ENCODE peak calls at places on chromosomes 13 and 19, in six cellular contexts. S is uterus, K is BE2C, I is brain microvascular endothelial cell, E is mammary epithelial cell, A is body of pancreas. Z is an unnamed sample.

GRCh38 chr19:57583521-57584416 is at the start of gene ZIK1:
- DNase-seq in S (peak), K (peak), I (peak), E (peak), A (peak), Z (peak)

GRCh38 chr13:52738719-52739467 is 727 bp downstream of the CNMD start:
- DNase-seq in S (no peak), K (peak), I (no peak), E (no peak), A (peak), Z (peak)

GRCh38 chr19:19259741-19260140 is 13.4 kb downstream of the TM6SF2 start:
- DNase-seq in S (no peak), K (peak), I (peak), E (peak), A (no peak), Z (no peak)

GRCh38 chr19:48608798-48609263 is 2.3 kb downstream of the SPACA4 start:
- DNase-seq in S (no peak), K (peak), I (peak), E (no peak), A (no peak), Z (peak)

GRCh38 chr19:3687774-3688706 is 12.2 kb downstream of the PIP5K1C start:
- DNase-seq in S (peak), K (no peak), I (no peak), E (peak), A (peak), Z (no peak)

GRCh38 chr13:29125145-29125933 is 305.2 kb downstream of the MTUS2 start:
- DNase-seq in S (no peak), K (no peak), I (no peak), E (no peak), A (no peak), Z (no peak)

GRCh38 chr13:108218044-108218974 is at the start of gene ABHD13:
- DNase-seq in S (peak), K (peak), I (peak), E (peak), A (peak), Z (peak)

GRCh38 chr13:21075303-21076264 is 14.2 kb upstream of the LATS2 start:
- DNase-seq in S (no peak), K (no peak), I (no peak), E (no peak), A (peak), Z (peak)

GRCh38 chr13:109345433-109345941 is 440.9 kb downstream of the IRS2 start:
- DNase-seq in S (no peak), K (peak), I (peak), E (peak), A (no peak), Z (peak)

GRCh38 chr13:107854880-107855279 is 360.5 kb downstream of the LIG4 start:
- DNase-seq in S (no peak), K (no peak), I (no peak), E (no peak), A (no peak), Z (no peak)

GRCh38 chr19:17136026-17136425 is 60.4 kb downstream of the MYO9B start:
- DNase-seq in S (no peak), K (no peak), I (no peak), E (no peak), A (no peak), Z (no peak)

GRCh38 chr13:97003071-97003470 is 8.8 kb upstream of the OXGR1 start:
- DNase-seq in S (no peak), K (no peak), I (no peak), E (peak), A (no peak), Z (no peak)

GRCh38 chr19:41321600-41322270 is 11.8 kb downstream of the CCDC97 start:
- DNase-seq in S (peak), K (peak), I (peak), E (no peak), A (no peak), Z (peak)

GRCh38 chr13:37418490-37418889 is 180.1 kb downstream of the POSTN start:
- DNase-seq in S (no peak), K (no peak), I (no peak), E (no peak), A (no peak), Z (peak)

GRCh38 chr19:4455742-4456565 is 1.6 kb downstream of the UBXN6 start:
- DNase-seq in S (peak), K (peak), I (peak), E (peak), A (peak), Z (peak)

GRCh38 chr13:98371624-98372023 is 194.6 kb upstream of the RNF113B start:
- DNase-seq in S (no peak), K (no peak), I (no peak), E (no peak), A (no peak), Z (no peak)

GRCh38 chr19:5575553-5575952 is 7.8 kb upstream of the TINCR start:
- DNase-seq in S (no peak), K (no peak), I (no peak), E (no peak), A (no peak), Z (no peak)

GRCh38 chr13:105165449-105166125 is 1369.9 kb downstream of the EFNB2 start:
- DNase-seq in S (no peak), K (no peak), I (no peak), E (no peak), A (no peak), Z (no peak)

GRCh38 chr19:42088471-42089190 is 12.7 kb downstream of the ZNF574 start:
- DNase-seq in S (no peak), K (no peak), I (peak), E (peak), A (no peak), Z (peak)

GRCh38 chr19:7196721-7197168 is 97.5 kb downstream of the INSR start:
- DNase-seq in S (peak), K (no peak), I (no peak), E (no peak), A (peak), Z (peak)

GRCh38 chr13:30364133-30364532 is 56.8 kb upstream of the KATNAL1 start:
- DNase-seq in S (no peak), K (peak), I (no peak), E (no peak), A (no peak), Z (peak)

GRCh38 chr13:95121516-95121915 is 179.7 kb downstream of the ABCC4 start:
- DNase-seq in S (no peak), K (no peak), I (no peak), E (no peak), A (no peak), Z (no peak)

GRCh38 chr19:55041627-55042343 is 3.7 kb upstream of the GP6 start:
- DNase-seq in S (no peak), K (no peak), I (no peak), E (no peak), A (no peak), Z (no peak)

GRCh38 chr13:97113231-97114001 is 108.7 kb upstream of the MBNL2 start:
- DNase-seq in S (peak), K (no peak), I (no peak), E (no peak), A (no peak), Z (no peak)

GRCh38 chr19:52961981-52962380 is 700 bp downstream of the ZNF816 start:
- DNase-seq in S (no peak), K (no peak), I (peak), E (peak), A (no peak), Z (peak)

GRCh38 chr19:29546583-29547190 is 20.9 kb downstream of the VSTM2B start:
- DNase-seq in S (no peak), K (no peak), I (no peak), E (no peak), A (no peak), Z (no peak)

GRCh38 chr19:46723023-46723461 is 6.1 kb upstream of the PRKD2 start:
- DNase-seq in S (no peak), K (no peak), I (no peak), E (no peak), A (no peak), Z (no peak)

GRCh38 chr19:3208317-3209207 is 15.9 kb upstream of the CELF5 start:
- DNase-seq in S (no peak), K (no peak), I (no peak), E (no peak), A (no peak), Z (no peak)

DNA sequence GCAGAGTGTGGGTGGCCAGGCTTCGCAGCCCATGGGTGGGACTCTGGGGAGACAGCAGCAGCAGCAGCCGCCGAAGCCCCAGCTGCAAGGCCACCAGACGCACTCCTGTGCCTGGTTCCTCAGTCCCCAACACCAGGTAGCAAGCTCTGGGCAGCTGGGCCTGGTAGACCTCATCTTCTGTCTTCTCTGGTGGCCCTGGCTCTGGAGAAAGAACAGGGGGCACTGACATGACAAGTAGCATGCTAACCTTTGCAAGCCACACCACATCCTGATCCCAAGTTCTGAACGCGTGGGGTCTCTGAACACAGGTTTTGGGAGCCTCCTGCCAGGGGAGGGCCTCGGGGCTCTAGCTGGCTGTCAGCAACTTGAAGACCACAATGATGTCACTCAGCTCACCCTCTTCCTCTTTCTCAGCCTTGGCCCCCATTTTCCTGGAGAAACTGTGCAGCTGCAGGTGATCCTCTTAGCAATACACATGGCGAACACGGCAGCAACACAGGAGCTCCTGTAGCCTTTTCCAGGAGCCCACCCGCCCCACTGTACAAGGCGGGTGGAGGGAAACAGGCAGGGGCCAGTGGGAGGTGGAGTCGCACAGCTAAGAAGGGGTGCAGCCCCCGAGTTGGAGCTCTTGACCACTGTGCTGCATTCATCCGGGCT is 5.8 kb downstream of the FUZ start:
- DNase-seq in S (no peak), K (no peak), I (no peak), E (no peak), A (no peak), Z (no peak)
- TF ChIP-seq CTCF in S (no peak), K (no peak), I (no peak), E (no peak), A (no peak), Z (no peak)

GRCh38 chr19:35775046-35775297 is 392 bp upstream of the ARHGAP33 start:
- DNase-seq in S (no peak), K (no peak), I (no peak), E (no peak), A (no peak), Z (no peak)

GRCh38 chr19:35777961-35778360 is 2.6 kb downstream of the ARHGAP33 start:
- DNase-seq in S (no peak), K (no peak), I (no peak), E (no peak), A (no peak), Z (no peak)

GRCh38 chr19:35777411-35777841 is 2.1 kb downstream of the ARHGAP33 start:
- DNase-seq in S (no peak), K (no peak), I (no peak), E (no peak), A (no peak), Z (no peak)

GRCh38 chr19:35775298-35776101 is at the start of gene ARHGAP33:
- DNase-seq in S (peak), K (peak), I (peak), E (peak), A (peak), Z (peak)

DNA sequence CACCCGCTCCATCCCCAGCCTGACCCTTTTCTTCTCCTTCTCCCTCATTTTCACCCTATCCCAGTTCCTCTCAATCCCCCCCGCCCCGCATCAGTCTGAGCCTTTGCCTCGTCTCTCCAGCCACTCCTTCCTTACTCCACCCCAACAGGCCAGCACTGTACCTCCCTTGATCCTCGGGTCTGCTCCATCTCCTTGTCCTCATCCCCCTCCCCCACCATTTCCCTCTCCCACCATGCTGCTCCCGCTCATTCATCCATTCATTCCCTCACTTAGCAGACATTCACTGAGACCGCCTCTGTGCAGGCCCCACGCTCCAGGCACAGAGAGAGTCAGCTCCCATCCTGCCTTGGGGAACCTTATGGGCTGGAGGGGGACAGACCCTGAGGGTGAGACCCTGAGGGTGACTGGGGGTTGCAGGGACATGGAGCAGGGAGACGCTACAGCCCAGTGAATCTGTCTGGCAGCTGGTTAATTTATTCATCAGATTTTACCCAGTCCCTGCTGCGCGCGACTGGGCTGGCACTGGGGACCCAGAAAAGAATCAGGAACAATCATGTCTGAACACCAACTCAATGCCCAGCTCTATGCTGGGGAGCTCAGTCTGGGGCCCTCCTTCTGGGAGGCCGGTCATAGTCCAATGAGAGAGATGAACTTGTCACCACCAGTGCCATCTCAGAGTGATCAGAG is 881 bp downstream of the ARHGAP33 start:
- DNase-seq in S (no peak), K (peak), I (no peak), E (no peak), A (no peak), Z (no peak)
- H3K4me3 ChIP-seq in S (peak), K (peak), I (peak), E (no peak), A (no peak), Z (peak)

DNA sequence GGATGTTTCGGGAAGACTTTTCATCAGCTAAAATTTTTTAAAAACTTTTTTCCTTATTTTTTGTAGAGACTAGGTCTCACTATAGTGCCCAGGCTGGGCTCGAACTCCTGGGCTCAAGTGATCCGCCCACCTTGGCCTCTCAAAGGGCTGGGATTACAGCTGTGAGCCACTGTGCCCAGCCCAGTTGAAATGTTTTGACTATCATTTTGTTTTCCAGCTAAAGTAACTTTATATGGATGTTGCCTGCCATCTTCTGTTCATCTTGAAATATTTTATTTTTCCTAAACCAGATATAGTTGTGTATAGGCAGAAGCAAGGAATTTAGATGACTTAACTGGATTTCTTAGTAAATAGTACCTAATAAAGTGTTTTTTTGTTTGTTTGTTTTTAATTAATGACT is 7.0 kb downstream of the CAB39L start:
- DNase-seq in S (peak), K (peak), I (peak), E (peak), A (peak), Z (peak)
- TF ChIP-seq CTCF in S (peak), K (peak), I (peak), E (no peak), A (no peak), Z (no peak)

GRCh38 chr13:99985243-99985874 is 3.8 kb downstream of the ZIC2 start:
- DNase-seq in S (no peak), K (no peak), I (no peak), E (no peak), A (no peak), Z (no peak)
- H3K4me3 ChIP-seq in S (no peak), K (no peak), I (peak), E (no peak), A (no peak), Z (no peak)

DNA sequence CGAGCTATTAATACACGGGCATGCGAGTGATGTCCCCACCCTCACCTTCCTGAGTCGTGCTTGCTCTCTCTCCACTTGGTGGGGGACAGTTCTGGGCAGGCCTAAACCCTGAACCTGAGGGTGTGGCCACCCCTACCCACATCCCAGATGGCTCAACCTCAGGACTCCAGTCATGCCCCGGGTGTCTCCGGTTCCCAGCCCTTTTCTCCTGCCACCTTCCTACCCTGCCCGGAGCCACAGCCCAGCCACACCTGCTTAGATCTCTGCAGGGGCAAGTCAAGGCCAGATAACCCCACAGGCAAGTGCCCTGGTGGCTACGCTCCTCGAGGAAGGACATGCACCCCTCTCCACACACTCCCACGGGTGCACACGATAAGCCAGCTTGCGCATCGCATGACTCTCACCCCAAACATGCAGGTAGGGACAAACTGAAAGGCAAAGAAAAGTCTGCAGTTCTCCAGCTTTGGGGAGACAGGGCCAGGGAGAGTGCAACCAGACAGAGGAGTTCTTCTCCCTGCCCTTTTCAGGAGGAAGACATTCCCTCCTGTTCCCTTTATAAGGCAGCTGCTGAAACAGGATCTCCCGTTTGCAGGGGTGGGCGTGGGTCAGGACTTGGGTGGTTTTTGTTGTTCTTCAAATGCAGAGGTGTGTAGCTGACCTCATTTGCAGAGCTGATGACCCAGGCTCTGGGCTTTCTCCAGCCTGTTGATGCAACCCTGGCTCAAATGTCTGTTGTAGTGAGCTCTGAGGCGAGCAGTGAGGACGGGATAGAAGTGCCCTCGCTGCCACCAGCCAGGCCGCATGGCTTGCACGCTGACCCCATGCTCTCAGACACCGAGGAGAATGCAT is 88.6 kb downstream of the DPF1 start:
- DNase-seq in S (no peak), K (no peak), I (no peak), E (peak), A (no peak), Z (no peak)
- TF ChIP-seq CTCF in S (no peak), K (no peak), I (no peak), E (no peak), A (no peak), Z (no peak)

GRCh38 chr19:2190848-2191455 is 27.2 kb downstream of the DOT1L start:
- DNase-seq in S (no peak), K (no peak), I (no peak), E (no peak), A (no peak), Z (no peak)

GRCh38 chr19:2188708-2189385 is 25.1 kb downstream of the DOT1L start:
- DNase-seq in S (no peak), K (no peak), I (peak), E (no peak), A (no peak), Z (no peak)

GRCh38 chr19:2191456-2191931 is 27.8 kb downstream of the DOT1L start:
- DNase-seq in S (no peak), K (no peak), I (no peak), E (no peak), A (no peak), Z (no peak)

GRCh38 chr19:2187164-2187563 is 23.4 kb downstream of the DOT1L start:
- DNase-seq in S (no peak), K (no peak), I (no peak), E (no peak), A (no peak), Z (no peak)

GRCh38 chr19:2189880-2190279 is 26.1 kb downstream of the DOT1L start:
- DNase-seq in S (no peak), K (no peak), I (no peak), E (no peak), A (no peak), Z (no peak)
- H3K4me3 ChIP-seq in S (no peak), K (no peak), I (no peak), E (no peak), A (no peak), Z (no peak)